ENCODE peak calls at places on chromosome 3, in four cellular contexts. O, P, E and Q are unnamed samples.
A peak's percentile ranks its signal among the peaks of the same experiment; 100 is the strongest.

GRCh38 chr3:197460639-197461038 is 95.1 kb downstream of the BDH1 start:
- DNase-seq in O (no peak), P (no peak), E (no peak), Q (no peak)

GRCh38 chr3:30544811-30545210 is 61.6 kb upstream of the TGFBR2 start:
- DNase-seq in O (no peak), P (no peak), E (peak; percentile 94), Q (peak; percentile 67)

GRCh38 chr3:116707531-116707930 is 2.0 kb upstream of the TUSC7 start:
- DNase-seq in O (no peak), P (no peak), E (no peak), Q (no peak)

GRCh38 chr3:165404357-165405042 is 208.3 kb upstream of the SLITRK3 start:
- DNase-seq in O (no peak), P (no peak), E (no peak), Q (no peak)

GRCh38 chr3:190165253-190165652 is 44.6 kb upstream of the P3H2 start:
- DNase-seq in O (no peak), P (no peak), E (no peak), Q (no peak)

GRCh38 chr3:73681610-73682009 is 56.9 kb upstream of the PDZRN3 start:
- DNase-seq in O (no peak), P (no peak), E (peak; percentile 61), Q (no peak)

GRCh38 chr3:122103821-122104514 is 48.8 kb downstream of the CD86 start:
- DNase-seq in O (no peak), P (no peak), E (no peak), Q (no peak)

GRCh38 chr3:197308591-197308990 is 10.2 kb upstream of the DLG1 start:
- DNase-seq in O (no peak), P (no peak), E (peak; percentile 32), Q (no peak)

GRCh38 chr3:46097691-46098241 is 70.5 kb upstream of the XCR1 start:
- DNase-seq in O (peak; percentile 21), P (peak; percentile 44), E (no peak), Q (no peak)

GRCh38 chr3:151011427-151011826 is 38.9 kb upstream of the CLRN1 start:
- DNase-seq in O (no peak), P (no peak), E (peak; percentile 53), Q (peak; percentile 62)

GRCh38 chr3:172355836-172356235 is 92.4 kb downstream of the GHSR start:
- DNase-seq in O (no peak), P (no peak), E (peak; percentile 74), Q (peak; percentile 44)

GRCh38 chr3:17025594-17026139 is 140.9 kb downstream of the PLCL2 start:
- DNase-seq in O (no peak), P (no peak), E (no peak), Q (no peak)

GRCh38 chr3:119743921-119744320 is 38.0 kb upstream of the NR1I2 start:
- DNase-seq in O (no peak), P (no peak), E (no peak), Q (no peak)

GRCh38 chr3:69855436-69856162 is 116.3 kb downstream of the MITF start:
- DNase-seq in O (no peak), P (no peak), E (peak; percentile 23), Q (no peak)

GRCh38 chr3:188486126-188486525 is 332.2 kb downstream of the LPP start:
- DNase-seq in O (no peak), P (no peak), E (peak; percentile 42), Q (peak; percentile 5)

GRCh38 chr3:167406876-167407492 is 26.9 kb upstream of the ZBBX start:
- DNase-seq in O (peak; percentile 75), P (peak; percentile 41), E (peak; percentile 53), Q (peak; percentile 53)

GRCh38 chr3:103167850-103168249 is 733.0 kb downstream of the ZPLD1 start:
- DNase-seq in O (no peak), P (no peak), E (no peak), Q (no peak)

GRCh38 chr3:38397320-38397719 is 50.7 kb downstream of the XYLB start:
- DNase-seq in O (no peak), P (peak; percentile 10), E (peak; percentile 33), Q (peak; percentile 21)

GRCh38 chr3:59451800-59452741 is 402.2 kb upstream of the CFAP20DC start:
- DNase-seq in O (no peak), P (peak; percentile 12), E (no peak), Q (no peak)

GRCh38 chr3:10085738-10086137 is 22.3 kb downstream of the FANCD2OS start:
- DNase-seq in O (no peak), P (no peak), E (peak; percentile 60), Q (peak; percentile 14)

GRCh38 chr3:46466273-46466672 is 1.6 kb upstream of the LTF start:
- DNase-seq in O (peak; percentile 67), P (no peak), E (no peak), Q (no peak)

GRCh38 chr3:113948015-113948917 is 453 bp downstream of the ZDHHC23 start:
- DNase-seq in O (peak; percentile 71), P (peak; percentile 77), E (peak; percentile 6), Q (peak; percentile 18)

GRCh38 chr3:184582583-184582982 is 21.0 kb downstream of the EPHB3 start:
- DNase-seq in O (no peak), P (no peak), E (no peak), Q (no peak)

GRCh38 chr3:152508705-152509104 is 240.0 kb downstream of the MBNL1 start:
- DNase-seq in O (no peak), P (peak; percentile 5), E (peak; percentile 3), Q (peak; percentile 9)

GRCh38 chr3:108629974-108630373 is 40.5 kb downstream of the DZIP3 start:
- DNase-seq in O (no peak), P (no peak), E (no peak), Q (no peak)

GRCh38 chr3:81452406-81452805 is 309.0 kb downstream of the GBE1 start:
- DNase-seq in O (no peak), P (no peak), E (no peak), Q (no peak)

GRCh38 chr3:13013151-13013561 is 60.1 kb downstream of the IQSEC1 start:
- DNase-seq in O (no peak), P (no peak), E (no peak), Q (no peak)

GRCh38 chr3:72892081-72892763 is 4.4 kb downstream of the GXYLT2 start:
- DNase-seq in O (no peak), P (no peak), E (peak; percentile 86), Q (peak; percentile 38)

GRCh38 chr3:189685854-189686253 is 54.7 kb downstream of the TP63 start:
- DNase-seq in O (no peak), P (no peak), E (peak; percentile 70), Q (peak; percentile 2)

GRCh38 chr3:106092792-106093191 is 224.0 kb upstream of the CBLB start:
- DNase-seq in O (no peak), P (no peak), E (peak; percentile 46), Q (no peak)

GRCh38 chr3:55160241-55160877 is 232.5 kb upstream of the LRTM1 start:
- DNase-seq in O (peak; percentile 18), P (peak; percentile 4), E (peak; percentile 14), Q (no peak)

GRCh38 chr3:73603771-73604171 is 21.0 kb downstream of the PDZRN3 start:
- DNase-seq in O (no peak), P (no peak), E (no peak), Q (no peak)

GRCh38 chr3:152834354-152835310 is at the start of gene P2RY1:
- DNase-seq in O (peak; percentile 63), P (peak; percentile 41), E (peak; percentile 71), Q (peak; percentile 69)

GRCh38 chr3:69784854-69785523 is 45.7 kb downstream of the MITF start:
- DNase-seq in O (no peak), P (no peak), E (peak; percentile 27), Q (peak; percentile 35)

GRCh38 chr3:102089182-102089581 is 239.9 kb downstream of the NFKBIZ start:
- DNase-seq in O (no peak), P (no peak), E (no peak), Q (no peak)

GRCh38 chr3:102091358-102091757 is 242.0 kb downstream of the NFKBIZ start:
- DNase-seq in O (no peak), P (no peak), E (no peak), Q (no peak)

GRCh38 chr3:102087236-102087635 is 237.9 kb downstream of the NFKBIZ start:
- DNase-seq in O (no peak), P (peak; percentile 4), E (no peak), Q (no peak)

GRCh38 chr3:102090646-102091045 is 241.3 kb downstream of the NFKBIZ start:
- DNase-seq in O (no peak), P (no peak), E (no peak), Q (no peak)

GRCh38 chr3:102089904-102090492 is 240.7 kb downstream of the NFKBIZ start:
- DNase-seq in O (no peak), P (no peak), E (peak; percentile 52), Q (no peak)
- H3K27ac ChIP-seq in O (no peak overlapping the region), P (no peak overlapping the region), E (no peak overlapping the region), Q (no peak overlapping the region)

DNA sequence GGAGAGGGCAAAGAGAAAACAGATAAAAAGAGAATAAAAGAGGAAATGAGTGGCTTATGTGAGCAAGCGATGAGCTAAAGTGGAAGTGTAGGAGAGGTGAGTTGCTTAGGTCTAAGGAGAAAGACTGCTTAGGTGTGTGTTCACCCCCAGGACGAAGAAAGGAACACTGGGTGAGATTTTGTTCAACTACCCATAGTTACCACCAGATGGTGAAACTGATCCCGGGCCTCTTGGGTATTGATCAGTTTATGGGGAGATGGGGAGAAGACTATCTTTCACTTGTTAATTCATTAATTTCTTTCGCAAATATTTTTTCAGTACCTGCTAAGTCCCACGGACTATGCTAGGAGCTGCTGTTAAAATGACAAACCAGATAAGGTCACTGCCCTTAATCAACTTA is 33.9 kb downstream of the GAP43 start:
- DNase-seq in O (no peak), P (no peak), E (no peak), Q (no peak)
- TF ChIP-seq CTCF in O (no peak), P (no peak), E (no peak), Q (no peak)

GRCh38 chr3:177157492-177157891 is 39.8 kb downstream of the TBL1XR1 start:
- DNase-seq in O (no peak), P (no peak), E (no peak), Q (no peak)

GRCh38 chr3:177168431-177168830 is 28.9 kb downstream of the TBL1XR1 start:
- DNase-seq in O (no peak), P (no peak), E (no peak), Q (no peak)

DNA sequence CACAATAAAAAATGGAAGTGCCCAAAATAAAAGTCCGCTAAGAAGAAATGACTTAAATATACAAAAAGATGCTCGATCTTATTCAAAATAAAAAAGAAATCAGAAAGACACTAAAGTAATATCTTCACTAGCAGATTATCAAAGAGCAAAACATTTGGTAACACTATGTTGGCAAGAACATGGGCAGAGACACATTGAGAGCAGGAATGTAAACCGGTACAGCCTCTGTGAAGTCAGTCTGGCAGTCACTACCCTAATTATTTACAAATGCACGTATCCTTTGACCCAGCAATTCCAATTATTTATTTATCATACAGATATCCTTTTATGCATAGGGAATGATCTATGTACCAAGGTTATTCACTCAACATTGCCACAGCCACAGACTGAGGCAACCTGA is 34.5 kb downstream of the TBL1XR1 start:
- DNase-seq in O (no peak), P (no peak), E (no peak), Q (no peak)
- H3K27ac ChIP-seq in O (no peak overlapping the region), P (no peak overlapping the region), E (no peak overlapping the region), Q (no peak overlapping the region)

DNA sequence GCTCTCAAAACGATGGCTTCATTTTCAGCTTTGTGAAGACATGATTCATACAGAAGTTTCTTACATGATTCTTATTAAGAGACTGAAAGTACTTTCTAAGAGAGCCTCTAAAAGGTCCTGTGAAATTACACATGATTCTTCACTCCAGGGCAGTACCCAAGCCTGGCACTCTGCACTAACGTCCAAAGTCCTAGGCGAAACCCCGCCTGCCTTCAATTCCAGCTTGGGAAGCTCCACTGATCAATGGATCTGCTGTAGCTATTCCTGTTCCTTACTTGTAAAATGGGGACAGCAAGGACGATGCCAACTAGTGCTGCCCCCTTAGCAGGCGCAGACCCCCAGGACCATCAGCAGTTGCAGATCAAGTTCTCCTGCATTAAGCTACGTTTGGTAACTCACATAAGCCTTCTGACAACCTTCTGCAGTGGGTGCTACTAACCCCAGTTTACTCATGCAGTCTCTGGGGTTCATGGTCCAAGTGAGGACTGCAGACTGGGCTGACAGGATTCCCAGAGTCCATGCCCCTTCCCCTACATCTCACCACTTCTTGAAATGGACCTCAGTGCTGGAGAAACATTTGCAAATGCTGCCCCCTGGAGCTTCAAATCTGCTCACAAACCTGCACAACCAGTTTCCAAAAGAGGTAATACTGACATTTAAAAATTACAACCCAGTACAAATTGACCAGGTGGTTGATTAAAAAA is 10.6 kb downstream of the CHCHD4 start:
- DNase-seq in O (no peak), P (no peak), E (no peak), Q (no peak)
- TF ChIP-seq CTCF in O (no peak), P (peak; percentile 57), E (peak; percentile 48), Q (no peak)